ENCODE peak calls at places on chromosomes 13 and 19, in four cellular contexts. Q, C, G and W are unnamed samples. For H3K4me1, the result is how much of the 10 kb centered on the place peaks cover.

GRCh38 chr19:44741841-44742352 is 6.6 kb upstream of the BCL3 start:
- DNase-seq in Q (peak), C (peak), G (peak), W (no peak)

GRCh38 chr13:79056706-79057105 is 349.3 kb downstream of the RBM26 start:
- DNase-seq in Q (no peak), C (no peak), G (no peak), W (no peak)

GRCh38 chr19:2575734-2576481 is 100.0 kb downstream of the GADD45B start:
- DNase-seq in Q (peak), C (peak), G (no peak), W (no peak)

GRCh38 chr19:48353682-48354081 is 10.1 kb downstream of the TMEM143 start:
- DNase-seq in Q (peak), C (peak), G (no peak), W (no peak)

GRCh38 chr19:41793414-41793727 is 3.0 kb upstream of the CEACAM3 start:
- DNase-seq in Q (no peak), C (no peak), G (no peak), W (no peak)

GRCh38 chr19:18478545-18479311 is 40.8 kb upstream of the ISYNA1 start:
- DNase-seq in Q (peak), C (peak), G (no peak), W (no peak)

GRCh38 chr19:3186377-3186688 is 603 bp downstream of the NCLN start:
- DNase-seq in Q (no peak), C (peak), G (no peak), W (no peak)

GRCh38 chr19:33453207-33453736 is 68.3 kb downstream of the PEPD start:
- DNase-seq in Q (no peak), C (no peak), G (no peak), W (no peak)

GRCh38 chr13:24299488-24300114 is 9.8 kb upstream of the C1QTNF9 start:
- DNase-seq in Q (no peak), C (no peak), G (no peak), W (no peak)

GRCh38 chr13:46307554-46307953 is 79.5 kb downstream of the RUBCNL start:
- DNase-seq in Q (no peak), C (no peak), G (no peak), W (no peak)

GRCh38 chr13:36332986-36333385 is 13.2 kb downstream of the SPART start:
- DNase-seq in Q (peak), C (peak), G (no peak), W (no peak)

GRCh38 chr13:78680064-78680463 is 21.1 kb upstream of the OBI1 start:
- DNase-seq in Q (no peak), C (no peak), G (no peak), W (no peak)

GRCh38 chr19:10760268-10760944 is 42.5 kb downstream of the DNM2 start:
- DNase-seq in Q (no peak), C (peak), G (no peak), W (no peak)

GRCh38 chr19:16822648-16823047 is 6.5 kb upstream of the SIN3B start:
- DNase-seq in Q (no peak), C (peak), G (no peak), W (no peak)

DNA sequence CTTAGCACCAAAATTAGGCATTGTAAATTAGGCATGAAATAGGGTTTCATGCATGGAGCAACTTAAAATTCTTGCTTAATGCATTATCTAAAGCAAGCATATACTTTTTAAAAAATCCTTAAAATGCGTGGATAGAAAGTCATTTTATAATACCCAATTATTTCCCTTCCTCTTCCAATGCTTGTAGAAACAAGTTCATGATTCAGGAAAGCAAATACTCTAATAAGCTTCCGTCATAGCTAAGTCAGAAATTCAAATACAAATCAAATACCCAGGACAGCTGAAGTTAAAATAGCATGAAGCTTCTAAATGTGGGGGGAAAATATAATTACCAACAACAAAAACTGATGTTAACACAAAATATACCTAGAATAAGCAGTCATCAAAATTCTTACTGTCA is 89.1 kb downstream of the COL4A1 start:
- DNase-seq in Q (no peak), C (no peak), G (no peak), W (no peak)
- H3K4me1 ChIP-seq in Q (under half), C (under half), G (under half), W (under half)

DNA sequence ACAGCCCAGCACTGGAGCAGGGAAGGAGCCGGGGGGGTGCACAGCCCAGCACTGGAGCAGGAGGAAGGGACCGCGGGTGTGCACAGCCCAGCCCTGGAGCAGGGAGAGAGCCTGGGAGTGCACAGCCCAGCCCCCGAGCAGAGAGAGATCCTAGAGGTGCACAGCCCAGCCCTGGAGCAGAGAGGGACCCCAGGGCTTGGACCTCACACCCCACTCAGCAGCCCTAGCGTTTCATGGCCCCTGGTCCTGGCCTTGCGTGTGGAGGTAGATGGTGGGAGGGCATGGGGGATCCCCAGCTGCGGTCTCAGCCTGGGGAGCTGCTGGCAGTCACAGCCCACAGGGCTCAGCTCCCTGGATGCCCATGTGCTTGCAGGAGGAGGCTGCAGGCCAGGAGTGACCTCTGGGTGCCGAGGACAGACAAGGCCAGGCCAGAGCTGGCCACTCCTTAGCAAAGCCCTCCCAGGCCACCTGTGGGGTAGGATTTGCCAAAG is 25.1 kb downstream of the GAS6 start:
- DNase-seq in Q (no peak), C (no peak), G (no peak), W (no peak)
- H4K91ac ChIP-seq in Q (peak), C (peak), G (peak), W (peak)

DNA sequence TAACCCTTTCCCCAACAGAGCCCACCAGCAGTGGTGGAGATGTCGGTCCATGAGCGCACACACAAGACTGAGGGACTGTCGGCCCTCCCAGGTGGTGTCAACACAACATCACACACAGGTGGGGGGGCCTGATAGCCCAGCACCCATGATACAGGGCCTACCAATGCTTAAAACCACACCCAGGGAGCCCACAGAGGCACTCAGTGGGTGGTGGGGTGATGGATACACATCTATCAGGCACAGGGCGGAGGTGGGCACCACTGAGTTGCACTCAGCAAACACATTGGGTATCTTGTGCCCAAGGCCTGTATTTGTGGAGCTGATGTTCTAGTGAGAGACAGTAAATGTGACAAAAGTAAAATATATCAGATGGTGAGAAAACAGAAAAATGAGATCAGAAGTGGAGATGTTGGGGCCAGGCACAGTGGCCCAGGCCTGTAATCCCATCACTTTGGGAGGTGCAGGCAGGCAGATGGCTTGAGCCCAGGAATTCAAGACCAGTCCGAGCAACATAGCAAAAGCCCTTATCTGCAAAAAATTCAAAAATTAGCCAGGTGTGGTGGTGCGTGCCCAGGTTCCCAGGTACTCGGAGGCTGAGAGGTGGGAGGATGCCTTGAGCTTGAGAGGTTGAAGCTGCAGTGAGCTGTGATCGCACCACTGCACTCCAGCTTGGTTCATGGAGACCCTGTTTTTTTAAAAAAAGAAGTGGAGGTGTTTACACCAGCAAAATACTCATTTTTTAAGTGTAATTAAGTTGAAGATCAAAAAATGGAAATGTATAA is 6.8 kb upstream of the ZFP36 start:
- DNase-seq in Q (no peak), C (no peak), G (no peak), W (no peak)
- H3K27ac ChIP-seq in Q (no peak), C (no peak), G (no peak), W (no peak)

DNA sequence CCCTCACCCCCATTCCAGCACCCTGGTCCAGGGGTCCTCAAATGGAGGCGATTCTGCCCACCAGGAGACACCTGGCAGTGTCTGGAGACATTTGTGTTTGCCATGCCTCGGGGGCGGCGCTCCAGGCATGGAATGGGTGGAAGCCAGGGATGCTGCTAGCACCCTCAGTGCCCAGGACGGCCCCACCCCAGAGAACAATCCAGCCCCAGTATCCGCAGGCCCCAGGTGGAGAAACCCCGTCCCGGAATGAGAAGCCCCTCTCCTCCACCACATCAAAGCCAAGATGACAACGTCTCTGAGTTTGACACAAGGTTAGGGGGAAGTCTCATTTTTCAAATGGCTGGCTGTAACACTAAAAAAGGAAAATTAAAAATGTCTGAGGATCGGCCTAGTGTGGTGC is 68.5 kb downstream of the INSR start:
- DNase-seq in Q (no peak), C (no peak), G (no peak), W (no peak)
- H3K4me1 ChIP-seq in Q (under half), C (under half), G (under half), W (under half)

GRCh38 chr13:96994849-96995243 is 570 bp upstream of the OXGR1 start:
- DNase-seq in Q (no peak), C (no peak), G (no peak), W (no peak)

GRCh38 chr13:96996886-96997285 is 2.6 kb upstream of the OXGR1 start:
- DNase-seq in Q (no peak), C (no peak), G (no peak), W (no peak)

GRCh38 chr13:96996097-96996496 is 1.8 kb upstream of the OXGR1 start:
- DNase-seq in Q (no peak), C (no peak), G (no peak), W (no peak)

GRCh38 chr13:97000295-97000925 is 6.1 kb upstream of the OXGR1 start:
- DNase-seq in Q (peak), C (peak), G (no peak), W (no peak)

GRCh38 chr13:96998071-96998470 is 3.8 kb upstream of the OXGR1 start:
- DNase-seq in Q (no peak), C (no peak), G (no peak), W (no peak)
- H4K91ac ChIP-seq in Q (no peak), C (no peak), G (no peak), W (no peak)

GRCh38 chr13:51477149-51477548 is 24.3 kb upstream of the INTS6 start:
- DNase-seq in Q (no peak), C (no peak), G (no peak), W (no peak)

GRCh38 chr13:51479199-51479523 is 26.3 kb upstream of the INTS6 start:
- DNase-seq in Q (peak), C (peak), G (no peak), W (no peak)

GRCh38 chr13:51477653-51478324 is 25.0 kb upstream of the INTS6 start:
- DNase-seq in Q (no peak), C (no peak), G (no peak), W (no peak)

GRCh38 chr13:51478418-51479198 is 25.8 kb upstream of the INTS6 start:
- DNase-seq in Q (no peak), C (no peak), G (no peak), W (no peak)

DNA sequence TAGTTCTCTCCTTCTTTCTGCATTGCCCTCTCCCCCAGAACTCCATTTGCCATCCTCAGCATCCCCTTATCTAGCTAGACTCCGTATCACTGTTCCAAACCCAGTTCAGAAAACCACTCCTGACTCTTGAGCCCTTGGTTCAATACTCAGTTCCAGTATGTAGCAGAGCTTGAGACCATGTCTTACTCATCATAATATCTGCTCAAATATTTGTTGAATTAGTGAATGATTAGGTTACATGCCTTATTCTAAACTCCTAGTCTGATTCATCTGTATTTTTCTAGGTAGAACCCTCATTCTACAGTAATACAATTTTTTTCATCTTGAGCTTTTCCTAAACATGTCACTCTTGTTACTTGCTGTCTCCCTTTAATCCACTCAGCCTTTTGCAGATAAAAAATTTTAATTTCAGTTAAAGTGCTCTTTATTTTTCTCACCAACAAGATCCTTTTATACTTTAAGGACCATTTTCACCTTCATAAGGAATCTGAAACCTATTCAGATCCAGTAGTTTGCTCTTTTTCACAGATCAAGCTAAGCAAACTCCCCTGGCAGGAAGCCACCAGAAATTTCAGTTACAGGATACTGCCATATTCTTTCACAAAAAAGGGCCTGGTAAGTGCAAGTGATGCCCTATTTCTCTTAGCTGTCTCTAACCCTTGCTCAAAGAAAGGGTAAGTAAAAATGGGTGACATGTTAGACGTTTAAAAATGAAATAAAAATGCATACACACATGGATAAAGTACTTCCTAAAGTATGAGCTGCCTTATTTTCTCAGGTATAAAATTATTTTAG is 23.1 kb upstream of the INTS6 start:
- DNase-seq in Q (peak), C (no peak), G (no peak), W (no peak)
- H3K27ac ChIP-seq in Q (no peak), C (no peak), G (no peak), W (no peak)